ENCODE peak calls at places on chromosomes 13 and 19, in seven cellular contexts. H, C, I, B, Q, F and L are unnamed samples.

GRCh38 chr19:14505488-14506239 is 9.7 kb upstream of the GIPC1 start:
- DNase-seq in I (peak), B (peak), Q (peak), F (peak), H (peak), C (peak), L (peak)

GRCh38 chr13:46633416-46633815 is 80.4 kb downstream of the LRCH1 start:
- DNase-seq in B (no peak), F (peak), H (peak), Q (no peak), I (no peak), C (no peak), L (no peak)

GRCh38 chr19:1601613-1602064 is 3.6 kb downstream of the UQCR11 start:
- DNase-seq in I (peak), H (peak), B (no peak), Q (no peak), C (no peak), F (peak), L (no peak)

GRCh38 chr19:55247621-55248099 is 11.2 kb downstream of the PPP6R1 start:
- DNase-seq in F (peak), C (no peak), Q (no peak), I (no peak), H (peak), B (peak), L (no peak)

GRCh38 chr19:41083516-41083915 is 4.7 kb upstream of the CYP2A13 start:
- DNase-seq in Q (no peak), I (no peak), B (no peak), C (no peak), H (no peak), F (peak), L (no peak)

GRCh38 chr13:38346764-38347163 is 2.9 kb upstream of the UFM1 start:
- DNase-seq in C (no peak), I (peak), F (no peak), B (no peak), H (no peak), Q (no peak), L (no peak)

GRCh38 chr13:101916108-101916757 is 463.8 kb downstream of the ITGBL1 start:
- DNase-seq in F (no peak), C (peak), H (peak), B (peak), Q (no peak), I (peak), L (no peak)

GRCh38 chr19:34155686-34156085 is 16.6 kb upstream of the LSM14A start:
- DNase-seq in H (peak), F (no peak), C (no peak), B (no peak), I (no peak), Q (no peak), L (no peak)

GRCh38 chr13:44578064-44578394 is 1.9 kb upstream of the TSC22D1 start:
- DNase-seq in F (no peak), I (peak), H (peak), C (no peak), B (peak), Q (no peak), L (no peak)

GRCh38 chr19:6423499-6424189 is 967 bp downstream of the KHSRP start:
- DNase-seq in H (peak), C (peak), F (peak), I (peak), Q (peak), B (peak), L (no peak)

GRCh38 chr19:18789883-18790565 is 1.1 kb downstream of the COMP start:
- DNase-seq in B (peak), I (peak), F (no peak), Q (no peak), H (peak), C (peak), L (no peak)

GRCh38 chr19:16156904-16157303 is 13.4 kb downstream of the HSH2D start:
- DNase-seq in F (no peak), H (no peak), Q (no peak), C (no peak), I (no peak), B (no peak), L (no peak)

GRCh38 chr19:54029930-54030490 is 33.7 kb downstream of the VSTM1 start:
- DNase-seq in B (peak), C (peak), I (peak), Q (peak), F (peak), H (peak), L (peak)

GRCh38 chr19:23055501-23055900 is 52.5 kb upstream of the ZNF728 start:
- DNase-seq in I (no peak), H (no peak), B (no peak), C (no peak), Q (no peak), F (no peak), L (no peak)

GRCh38 chr13:90027409-90027808 is 1320.1 kb upstream of the MIR17HG start:
- DNase-seq in B (no peak), H (no peak), Q (no peak), F (no peak), C (no peak), I (no peak), L (no peak)

GRCh38 chr13:48431987-48432615 is 19.2 kb upstream of the LPAR6 start:
- DNase-seq in H (peak), F (no peak), B (no peak), Q (no peak), C (no peak), I (no peak), L (no peak)

GRCh38 chr19:13207237-13208130 is 57.3 kb downstream of the IER2 start:
- DNase-seq in H (peak), C (peak), Q (peak), I (peak), F (no peak), B (no peak), L (no peak)
- H3K4me3 ChIP-seq in H (peak), C (no peak), Q (peak), I (no peak), F (no peak), B (no peak), L (no peak)

GRCh38 chr13:99724633-99725517 is 223.6 kb downstream of the TM9SF2 start:
- DNase-seq in H (no peak), Q (no peak), I (no peak), F (no peak), C (peak), B (no peak), L (no peak)
- TF ChIP-seq EZH2phosphoT487 in H (no peak), Q (no peak), I (no peak), F (no peak), C (no peak), B (no peak), L (no peak)

DNA sequence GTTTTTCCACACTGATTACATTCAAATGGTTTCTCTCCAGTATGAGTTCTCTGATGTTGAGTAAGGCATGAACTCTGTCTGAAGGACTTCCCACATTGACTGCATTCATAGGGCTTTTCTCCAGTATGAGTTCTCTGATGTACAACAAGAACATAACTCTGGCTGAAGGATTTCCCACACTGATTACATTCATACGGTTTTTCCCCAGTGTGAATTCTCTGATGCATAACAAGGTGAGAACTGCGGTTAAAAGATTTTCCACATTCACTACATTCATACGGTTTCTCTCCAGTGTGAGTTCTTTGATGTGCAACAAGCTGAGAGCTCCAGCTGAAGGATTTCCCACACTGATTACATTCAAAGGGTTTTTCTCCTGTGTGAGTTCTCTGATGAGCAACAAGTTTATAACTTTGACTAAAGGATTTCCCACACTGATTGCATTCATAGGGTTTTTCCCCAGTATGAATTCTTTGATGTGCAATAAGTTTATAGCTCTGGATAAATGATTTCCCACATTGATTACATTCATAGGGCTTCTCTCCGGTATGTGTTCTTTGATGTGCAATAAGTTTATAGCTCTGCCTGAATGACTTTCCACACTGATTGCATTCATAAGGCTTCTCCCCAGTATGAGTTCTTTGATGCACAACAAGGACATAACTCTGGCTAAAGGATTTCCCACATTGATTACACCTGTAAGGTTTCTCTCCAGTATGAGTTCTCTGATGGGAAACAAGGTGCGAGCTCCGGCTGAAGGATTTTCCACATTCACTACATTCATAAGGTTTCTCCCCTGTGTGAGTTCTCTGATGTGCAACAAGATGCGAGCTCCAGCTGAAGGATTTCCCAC is 23.5 kb downstream of the ZNF180 start:
- DNase-seq in F (peak), B (no peak), Q (peak), H (peak), I (peak), C (peak), L (no peak)
- H3K4me3 ChIP-seq in F (no peak), B (no peak), Q (no peak), H (peak), I (peak), C (peak), L (no peak)

DNA sequence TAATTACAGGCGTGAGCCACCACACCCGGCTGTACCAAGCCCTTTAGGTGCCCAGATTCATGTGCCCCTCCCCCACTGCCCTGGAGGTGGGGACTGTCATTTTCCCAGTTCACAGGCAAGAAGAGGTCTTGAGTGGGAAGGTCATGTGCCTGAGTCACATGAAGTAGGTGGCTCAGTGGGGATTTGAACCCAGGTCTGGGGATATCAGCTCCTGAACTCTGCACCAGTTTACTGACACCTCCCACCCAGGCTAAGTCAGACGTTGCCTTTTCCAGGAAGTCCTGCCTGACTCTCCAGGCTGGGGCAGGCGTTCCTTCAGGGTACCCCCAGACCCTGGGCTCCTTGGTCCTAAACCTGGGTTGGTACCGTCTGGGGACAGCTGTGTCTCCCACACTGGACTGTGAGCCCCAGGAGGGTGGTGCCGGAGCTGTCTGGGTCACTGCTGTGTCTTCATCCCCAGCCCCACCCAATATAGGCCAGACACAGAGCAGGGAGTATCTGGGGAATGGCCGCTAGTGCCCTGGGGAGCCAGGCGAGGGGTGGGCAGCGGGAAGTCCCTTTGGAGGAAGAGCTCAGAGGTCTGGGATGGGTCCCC is 8.6 kb downstream of the VASP start:
- DNase-seq in I (no peak), Q (no peak), C (no peak), F (no peak), H (no peak), B (no peak), L (no peak)
- TF ChIP-seq EZH2phosphoT487 in I (no peak), Q (no peak), C (no peak), F (no peak), H (no peak), B (no peak), L (no peak)